ENCODE peak calls at places on chromosome 22, in nine cellular contexts. One of them, this sample, is unnamed.

GRCh38 chr22:39463931-39464390 is 7.1 kb downstream of the MGAT3 start:
- DNase-seq in uterus: no peak
- DNase-seq in endothelial cell: no peak
- DNase-seq in fibroblast of lung: peak
- DNase-seq in foreskin fibroblast: peak
- DNase-seq in AG04450: no peak
- DNase-seq in neural crest cell: no peak
- DNase-seq in sigmoid colon: no peak
- DNase-seq in stomach: no peak
- DNase-seq in this sample: no peak

GRCh38 chr22:48578138-48579034 is 1249.3 kb downstream of the BRD1 start:
- DNase-seq in uterus: no peak
- DNase-seq in endothelial cell: no peak
- DNase-seq in fibroblast of lung: no peak
- DNase-seq in foreskin fibroblast: no peak
- DNase-seq in AG04450: no peak
- DNase-seq in neural crest cell: peak
- DNase-seq in sigmoid colon: no peak
- DNase-seq in stomach: no peak
- DNase-seq in this sample: no peak

GRCh38 chr22:29799217-29799680 is 32.1 kb downstream of the UQCR10 start:
- DNase-seq in uterus: peak
- DNase-seq in endothelial cell: no peak
- DNase-seq in fibroblast of lung: peak
- DNase-seq in foreskin fibroblast: peak
- DNase-seq in AG04450: peak
- DNase-seq in neural crest cell: no peak
- DNase-seq in sigmoid colon: peak
- DNase-seq in stomach: peak
- DNase-seq in this sample: peak

GRCh38 chr22:19361501-19362103 is 69.9 kb downstream of the HIRA start:
- DNase-seq in uterus: no peak
- DNase-seq in endothelial cell: no peak
- DNase-seq in fibroblast of lung: no peak
- DNase-seq in foreskin fibroblast: no peak
- DNase-seq in AG04450: no peak
- DNase-seq in neural crest cell: no peak
- DNase-seq in sigmoid colon: no peak
- DNase-seq in stomach: no peak
- DNase-seq in this sample: no peak

GRCh38 chr22:44544523-44545433 is 46.7 kb upstream of the RTL6 start:
- DNase-seq in uterus: no peak
- DNase-seq in endothelial cell: no peak
- DNase-seq in fibroblast of lung: no peak
- DNase-seq in foreskin fibroblast: no peak
- DNase-seq in AG04450: no peak
- DNase-seq in neural crest cell: no peak
- DNase-seq in sigmoid colon: no peak
- DNase-seq in stomach: no peak
- DNase-seq in this sample: no peak

GRCh38 chr22:42945736-42946135 is 69.2 kb downstream of the PACSIN2 start:
- DNase-seq in uterus: no peak
- DNase-seq in endothelial cell: no peak
- DNase-seq in fibroblast of lung: no peak
- DNase-seq in foreskin fibroblast: no peak
- DNase-seq in AG04450: no peak
- DNase-seq in neural crest cell: no peak
- DNase-seq in sigmoid colon: no peak
- DNase-seq in stomach: no peak
- DNase-seq in this sample: no peak

GRCh38 chr22:28505416-28506156 is 174.1 kb downstream of the TTC28 start:
- DNase-seq in uterus: no peak
- DNase-seq in endothelial cell: no peak
- DNase-seq in fibroblast of lung: no peak
- DNase-seq in foreskin fibroblast: no peak
- DNase-seq in AG04450: no peak
- DNase-seq in neural crest cell: no peak
- DNase-seq in sigmoid colon: no peak
- DNase-seq in stomach: no peak
- DNase-seq in this sample: no peak

GRCh38 chr22:39488563-39489083 is 13.5 kb upstream of the MIEF1 start:
- DNase-seq in uterus: no peak
- DNase-seq in endothelial cell: no peak
- DNase-seq in fibroblast of lung: no peak
- DNase-seq in foreskin fibroblast: no peak
- DNase-seq in AG04450: no peak
- DNase-seq in neural crest cell: no peak
- DNase-seq in sigmoid colon: peak
- DNase-seq in stomach: no peak
- DNase-seq in this sample: no peak

GRCh38 chr22:42697542-42698013 is 23.1 kb downstream of the A4GALT start:
- DNase-seq in uterus: peak
- DNase-seq in endothelial cell: no peak
- DNase-seq in fibroblast of lung: peak
- DNase-seq in foreskin fibroblast: peak
- DNase-seq in AG04450: peak
- DNase-seq in neural crest cell: no peak
- DNase-seq in sigmoid colon: peak
- DNase-seq in stomach: peak
- DNase-seq in this sample: no peak

GRCh38 chr22:39239561-39240423 is 5.0 kb downstream of the PDGFB start:
- DNase-seq in uterus: no peak
- DNase-seq in endothelial cell: no peak
- DNase-seq in fibroblast of lung: no peak
- DNase-seq in foreskin fibroblast: no peak
- DNase-seq in AG04450: no peak
- DNase-seq in neural crest cell: no peak
- DNase-seq in sigmoid colon: no peak
- DNase-seq in stomach: peak
- DNase-seq in this sample: no peak

GRCh38 chr22:50270302-50271010 is at the start of gene MAPK11:
- DNase-seq in uterus: peak
- DNase-seq in endothelial cell: peak
- DNase-seq in fibroblast of lung: peak
- DNase-seq in foreskin fibroblast: peak
- DNase-seq in AG04450: no peak
- DNase-seq in neural crest cell: peak
- DNase-seq in sigmoid colon: no peak
- DNase-seq in stomach: peak
- DNase-seq in this sample: peak

GRCh38 chr22:50271519-50271970 is 1.4 kb upstream of the MAPK11 start:
- DNase-seq in uterus: peak
- DNase-seq in endothelial cell: peak
- DNase-seq in fibroblast of lung: peak
- DNase-seq in foreskin fibroblast: peak
- DNase-seq in AG04450: no peak
- DNase-seq in neural crest cell: peak
- DNase-seq in sigmoid colon: no peak
- DNase-seq in stomach: peak
- DNase-seq in this sample: no peak

GRCh38 chr22:50269573-50270301 is 443 bp downstream of the MAPK11 start:
- DNase-seq in uterus: peak
- DNase-seq in endothelial cell: no peak
- DNase-seq in fibroblast of lung: no peak
- DNase-seq in foreskin fibroblast: peak
- DNase-seq in AG04450: no peak
- DNase-seq in neural crest cell: no peak
- DNase-seq in sigmoid colon: no peak
- DNase-seq in stomach: no peak
- DNase-seq in this sample: no peak

GRCh38 chr22:50272103-50272782 is 2.1 kb upstream of the MAPK11 start:
- DNase-seq in uterus: no peak
- DNase-seq in endothelial cell: no peak
- DNase-seq in fibroblast of lung: no peak
- DNase-seq in foreskin fibroblast: peak
- DNase-seq in AG04450: no peak
- DNase-seq in neural crest cell: no peak
- DNase-seq in sigmoid colon: no peak
- DNase-seq in stomach: no peak
- DNase-seq in this sample: no peak

DNA sequence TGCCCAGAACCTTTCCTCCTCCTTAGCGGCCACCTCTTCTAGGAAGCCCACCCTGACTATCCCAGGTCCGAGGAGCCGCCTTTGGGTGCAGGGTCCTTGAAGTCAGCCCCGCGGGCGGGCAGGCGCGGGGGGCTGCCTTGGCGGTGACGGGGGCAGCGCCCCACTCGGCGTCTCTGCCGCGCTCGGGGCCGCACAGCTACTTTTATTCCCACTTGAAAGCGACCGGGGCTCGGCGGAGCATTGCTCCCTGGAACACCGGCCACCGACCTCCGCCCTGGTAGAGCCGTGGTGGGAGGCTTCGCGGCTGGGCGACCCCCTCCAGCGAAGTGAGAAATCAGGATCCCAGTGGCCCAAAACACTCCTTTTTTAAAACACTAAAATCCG is 823 bp upstream of the MAPK11 start:
- DNase-seq in uterus: no peak
- DNase-seq in endothelial cell: no peak
- DNase-seq in fibroblast of lung: no peak
- DNase-seq in foreskin fibroblast: no peak
- DNase-seq in AG04450: no peak
- DNase-seq in neural crest cell: no peak
- DNase-seq in sigmoid colon: no peak
- DNase-seq in stomach: no peak
- DNase-seq in this sample: no peak
- TF ChIP-seq CTCF in uterus: no peak
- TF ChIP-seq CTCF in endothelial cell: no peak
- TF ChIP-seq CTCF in fibroblast of lung: no peak
- TF ChIP-seq CTCF in foreskin fibroblast: no peak
- TF ChIP-seq CTCF in AG04450: no peak
- TF ChIP-seq CTCF in neural crest cell: no peak
- TF ChIP-seq CTCF in sigmoid colon: no peak
- TF ChIP-seq CTCF in stomach: no peak
- TF ChIP-seq CTCF in this sample: no peak

DNA sequence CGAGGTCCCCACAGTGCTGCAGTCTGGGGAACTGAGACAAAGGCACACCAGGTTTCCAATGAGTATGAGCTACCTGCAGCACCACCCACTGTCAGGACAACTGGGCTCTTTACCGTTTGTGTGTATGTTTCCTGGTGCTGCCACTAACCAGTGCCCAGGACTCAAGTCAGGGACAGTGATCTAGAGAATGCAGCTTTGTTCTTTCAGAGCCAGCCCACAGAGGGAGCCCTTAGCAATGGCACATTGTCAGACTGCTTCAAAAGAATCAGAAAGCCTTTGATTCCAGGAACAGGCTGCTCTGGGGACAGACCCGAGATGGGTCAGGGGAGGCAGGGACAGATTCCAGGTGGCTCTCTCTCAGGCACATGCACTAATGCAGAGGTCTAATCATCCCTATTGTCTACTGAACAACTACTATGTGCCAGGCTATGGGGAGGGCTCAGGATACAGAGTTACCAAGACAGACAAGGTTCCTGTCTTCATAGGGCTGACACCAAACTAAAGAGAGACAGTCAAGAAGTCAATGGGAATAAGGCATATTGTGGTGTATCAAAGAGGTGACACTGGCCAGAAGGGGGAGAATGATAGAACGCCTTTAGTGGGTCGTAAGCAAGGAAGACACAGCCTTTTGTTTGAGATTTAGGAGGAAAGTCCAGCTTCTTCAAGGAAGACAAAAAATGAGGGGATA is 103.7 kb downstream of the VPREB1 start:
- DNase-seq in uterus: no peak
- DNase-seq in endothelial cell: peak
- DNase-seq in fibroblast of lung: no peak
- DNase-seq in foreskin fibroblast: peak
- DNase-seq in AG04450: no peak
- DNase-seq in neural crest cell: peak
- DNase-seq in sigmoid colon: no peak
- DNase-seq in stomach: no peak
- DNase-seq in this sample: no peak
- TF ChIP-seq CTCF in uterus: no peak
- TF ChIP-seq CTCF in endothelial cell: no peak
- TF ChIP-seq CTCF in fibroblast of lung: no peak
- TF ChIP-seq CTCF in foreskin fibroblast: peak
- TF ChIP-seq CTCF in AG04450: no peak
- TF ChIP-seq CTCF in neural crest cell: peak
- TF ChIP-seq CTCF in sigmoid colon: no peak
- TF ChIP-seq CTCF in stomach: no peak
- TF ChIP-seq CTCF in this sample: no peak

GRCh38 chr22:21641795-21642583 is at the start of gene SDF2L1:
- DNase-seq in uterus: peak
- DNase-seq in endothelial cell: peak
- DNase-seq in fibroblast of lung: peak
- DNase-seq in foreskin fibroblast: peak
- DNase-seq in AG04450: peak
- DNase-seq in neural crest cell: peak
- DNase-seq in sigmoid colon: peak
- DNase-seq in stomach: peak
- DNase-seq in this sample: peak
- TF ChIP-seq CTCF in uterus: peak
- TF ChIP-seq CTCF in endothelial cell: no peak
- TF ChIP-seq CTCF in fibroblast of lung: no peak
- TF ChIP-seq CTCF in foreskin fibroblast: no peak
- TF ChIP-seq CTCF in AG04450: no peak
- TF ChIP-seq CTCF in neural crest cell: peak
- TF ChIP-seq CTCF in sigmoid colon: no peak
- TF ChIP-seq CTCF in stomach: no peak
- TF ChIP-seq CTCF in this sample: no peak

GRCh38 chr22:41288245-41288946 is 2.4 kb upstream of the RANGAP1 start:
- DNase-seq in uterus: no peak
- DNase-seq in endothelial cell: peak
- DNase-seq in fibroblast of lung: peak
- DNase-seq in foreskin fibroblast: peak
- DNase-seq in AG04450: peak
- DNase-seq in neural crest cell: no peak
- DNase-seq in sigmoid colon: peak
- DNase-seq in stomach: peak
- DNase-seq in this sample: no peak
- TF ChIP-seq CTCF in uterus: no peak
- TF ChIP-seq CTCF in endothelial cell: no peak
- TF ChIP-seq CTCF in fibroblast of lung: no peak
- TF ChIP-seq CTCF in foreskin fibroblast: no peak
- TF ChIP-seq CTCF in AG04450: no peak
- TF ChIP-seq CTCF in neural crest cell: no peak
- TF ChIP-seq CTCF in sigmoid colon: no peak
- TF ChIP-seq CTCF in stomach: no peak
- TF ChIP-seq CTCF in this sample: no peak

GRCh38 chr22:41508770-41509170 is 35.5 kb downstream of the POLR3H start:
- DNase-seq in uterus: no peak
- DNase-seq in endothelial cell: no peak
- DNase-seq in fibroblast of lung: no peak
- DNase-seq in foreskin fibroblast: no peak
- DNase-seq in AG04450: no peak
- DNase-seq in neural crest cell: no peak
- DNase-seq in sigmoid colon: peak
- DNase-seq in stomach: no peak
- DNase-seq in this sample: no peak
- TF ChIP-seq CTCF in uterus: no peak
- TF ChIP-seq CTCF in endothelial cell: no peak
- TF ChIP-seq CTCF in fibroblast of lung: no peak
- TF ChIP-seq CTCF in foreskin fibroblast: peak
- TF ChIP-seq CTCF in AG04450: peak
- TF ChIP-seq CTCF in neural crest cell: peak
- TF ChIP-seq CTCF in sigmoid colon: no peak
- TF ChIP-seq CTCF in stomach: no peak
- TF ChIP-seq CTCF in this sample: no peak

GRCh38 chr22:35547993-35548761 is 7.5 kb downstream of the RASD2 start:
- DNase-seq in uterus: no peak
- DNase-seq in endothelial cell: no peak
- DNase-seq in fibroblast of lung: no peak
- DNase-seq in foreskin fibroblast: no peak
- DNase-seq in AG04450: no peak
- DNase-seq in neural crest cell: no peak
- DNase-seq in sigmoid colon: no peak
- DNase-seq in stomach: no peak
- DNase-seq in this sample: no peak
- TF ChIP-seq CTCF in uterus: no peak
- TF ChIP-seq CTCF in endothelial cell: no peak
- TF ChIP-seq CTCF in fibroblast of lung: peak
- TF ChIP-seq CTCF in foreskin fibroblast: peak
- TF ChIP-seq CTCF in AG04450: peak
- TF ChIP-seq CTCF in neural crest cell: peak
- TF ChIP-seq CTCF in sigmoid colon: no peak
- TF ChIP-seq CTCF in stomach: no peak
- TF ChIP-seq CTCF in this sample: no peak

This sample was measured in omental fat pad.